ENCODE peak calls at places on chromosomes 12 and 14, in five cellular contexts. S, P, B, X and K are unnamed samples.

GRCh38 chr12:106519587-106519986 is 63.2 kb upstream of the RFX4 start:
- DNase-seq in S (no peak), P (peak), B (no peak), X (peak), K (no peak)

GRCh38 chr14:67532998-67533753 is at the start of gene PLEKHH1:
- DNase-seq in S (peak), P (peak), B (peak), X (peak), K (peak)

GRCh38 chr12:45415393-45415817 is 199.5 kb downstream of the ANO6 start:
- DNase-seq in S (no peak), P (peak), B (no peak), X (peak), K (peak)

GRCh38 chr12:24820872-24821271 is 128.0 kb downstream of the BCAT1 start:
- DNase-seq in S (no peak), P (peak), B (no peak), X (peak), K (no peak)

GRCh38 chr14:37658174-37658573 is 62.7 kb downstream of the TTC6 start:
- DNase-seq in S (no peak), P (no peak), B (no peak), X (no peak), K (no peak)

GRCh38 chr14:73712540-73713141 is 1.5 kb downstream of the PNMA1 start:
- DNase-seq in S (no peak), P (peak), B (no peak), X (no peak), K (peak)

GRCh38 chr12:15982071-15982470 is 70.9 kb downstream of the DERA start:
- DNase-seq in S (no peak), P (peak), B (no peak), X (peak), K (no peak)

GRCh38 chr12:62252576-62252975 is 7.6 kb upstream of the USP15 start:
- DNase-seq in S (no peak), P (peak), B (no peak), X (no peak), K (no peak)

GRCh38 chr12:107992016-107992415 is 137.1 kb upstream of the WSCD2 start:
- DNase-seq in S (no peak), P (no peak), B (no peak), X (no peak), K (no peak)

GRCh38 chr12:56315626-56316473 is at the start of gene CNPY2:
- DNase-seq in S (peak), P (peak), B (peak), X (peak), K (peak)
- TF ChIP-seq CTCF in S (no peak), P (peak), B (peak), X (no peak), K (peak)

GRCh38 chr14:43894534-43894933 is 612.5 kb downstream of the FSCB start:
- DNase-seq in S (no peak), P (peak), B (no peak), X (peak), K (no peak)
- TF ChIP-seq CTCF in S (peak), P (peak), B (peak), X (peak), K (no peak)

DNA sequence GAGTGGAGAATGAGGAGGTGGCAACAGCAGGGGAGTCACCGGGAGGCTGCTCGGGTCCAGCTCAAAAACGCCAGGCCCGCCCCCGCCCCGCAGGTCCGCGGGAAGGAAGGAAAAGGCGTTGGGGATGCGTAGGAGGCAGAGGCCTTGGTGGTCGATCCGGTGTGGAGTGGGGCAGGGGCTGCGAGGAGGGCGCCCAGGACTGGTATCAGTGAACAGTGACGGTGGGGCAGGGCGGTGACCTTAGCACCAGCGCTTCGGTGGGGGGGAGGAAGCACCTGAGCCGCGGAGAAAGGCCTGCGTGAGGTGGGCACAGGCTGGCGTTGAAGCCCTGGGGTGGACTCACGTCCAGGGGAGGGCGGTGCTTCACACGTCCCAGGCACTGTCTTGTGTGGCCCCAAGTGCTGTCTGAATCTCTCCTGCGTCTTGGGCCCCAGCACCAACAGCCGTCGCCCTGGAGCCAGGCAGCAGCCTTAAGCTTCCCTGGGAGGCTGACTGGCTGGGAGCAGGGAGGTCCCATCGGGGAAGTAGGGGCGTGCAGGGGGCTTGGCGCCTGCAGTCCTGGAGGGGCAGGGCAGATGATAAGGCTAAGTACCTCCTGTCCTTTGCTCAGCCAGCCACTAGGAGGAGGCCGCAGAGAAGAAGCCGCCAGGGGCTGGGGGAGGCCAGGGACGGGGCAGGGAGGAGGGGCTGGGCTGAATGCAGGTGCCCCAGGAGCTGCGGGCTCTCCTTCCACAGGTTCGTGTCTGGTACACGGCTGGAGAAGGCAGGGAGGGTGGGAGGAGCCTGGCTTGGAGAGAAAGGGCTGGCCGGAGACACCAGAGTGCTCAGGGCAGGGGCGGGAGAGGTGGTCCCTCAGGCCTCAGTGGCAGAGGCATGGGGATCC is 26.5 kb downstream of the ZBTB42 start:
- DNase-seq in S (peak), P (peak), B (peak), X (peak), K (peak)
- TF ChIP-seq CTCF in S (peak), P (peak), B (peak), X (peak), K (peak)

GRCh38 chr12:120856980-120857379 is 47.2 kb downstream of the SPPL3 start:
- DNase-seq in S (no peak), P (no peak), B (no peak), X (no peak), K (no peak)
- TF ChIP-seq CTCF in S (peak), P (peak), B (no peak), X (peak), K (peak)

GRCh38 chr14:104588066-104588857 is 8.7 kb downstream of the C14orf180 start:
- DNase-seq in S (no peak), P (no peak), B (no peak), X (no peak), K (no peak)
- TF ChIP-seq CTCF in S (no peak), P (no peak), B (no peak), X (no peak), K (no peak)

GRCh38 chr14:55427439-55427838 is 13.0 kb downstream of the TBPL2 start:
- DNase-seq in S (no peak), P (no peak), B (no peak), X (no peak), K (no peak)

GRCh38 chr14:55426881-55427280 is 13.5 kb downstream of the TBPL2 start:
- DNase-seq in S (no peak), P (no peak), B (no peak), X (no peak), K (no peak)

GRCh38 chr14:55430024-55430690 is 10.3 kb downstream of the TBPL2 start:
- DNase-seq in S (peak), P (peak), B (peak), X (peak), K (peak)

GRCh38 chr14:55423969-55424368 is 12.3 kb upstream of the ATG14 start:
- DNase-seq in S (no peak), P (no peak), B (no peak), X (no peak), K (no peak)

DNA sequence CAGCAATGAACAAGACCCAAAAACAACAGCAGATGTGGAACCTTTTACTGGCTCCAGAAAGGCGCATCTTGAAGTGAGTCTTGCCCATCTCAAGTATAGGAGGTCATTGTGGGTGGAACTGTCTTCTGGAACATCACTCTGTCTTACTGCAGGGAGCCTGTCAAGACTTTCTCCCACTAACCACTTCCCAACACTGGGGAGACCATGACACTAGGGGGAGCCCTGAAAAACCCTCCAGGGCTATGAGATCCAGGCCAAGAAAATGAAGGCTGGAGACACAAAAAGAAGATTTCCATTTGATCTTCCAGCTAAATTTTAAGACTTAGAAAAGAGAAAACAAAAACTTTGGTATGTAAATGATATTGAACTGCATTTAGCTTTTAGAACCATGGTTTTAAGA is 13.5 kb upstream of the ATG14 start:
- DNase-seq in S (no peak), P (no peak), B (no peak), X (no peak), K (no peak)
- TF ChIP-seq CTCF in S (no peak), P (no peak), B (no peak), X (peak), K (no peak)